ENCODE peak calls at places on chromosomes 5 and 9, in ten cellular contexts. C is AG04450; O is stimulated activated CD8-positive, alpha-beta memory T cell treated with anti-CD3 and anti-CD28 coated beads, Interleukin-12 subunit alpha, Interleukin-12 subunit beta, amount 100 ng/mL, for 1 hour; G is NCI-H345; L is effector CD4-positive, alpha-beta T cell; E is NCI-H748 treated with DMSO at 0.1 percent for 48 hours; D is GOT3; A is EH; Z is stimulated activated CD4-positive, alpha-beta T cell treated with anti-CD3 and anti-CD28 coated beads, TNF-alpha, amount 100 ng/mL, for 24 hours; B is stromal cell of bone marrow. H is an unnamed sample.

GRCh38 chr5:97181856-97182545 is 1.0 kb downstream of the RIOK2 start:
- DNase-seq in E (no peak), L (no peak), D (no peak), G (no peak), Z (no peak), C (no peak), A (peak; percentile 21), B (no peak), O (no peak), H (no peak)

GRCh38 chr9:34185778-34186551 is 7.1 kb downstream of the UBAP1 start:
- DNase-seq in E (no peak), C (peak; percentile 45), G (no peak), D (no peak), A (peak; percentile 93), O (no peak), Z (no peak), L (no peak), B (peak; percentile 96), H (no peak)

GRCh38 chr5:124193371-124193789 is 553.1 kb downstream of the ZNF608 start:
- DNase-seq in L (no peak), C (no peak), O (no peak), E (no peak), Z (no peak), G (no peak), D (no peak), B (peak; percentile 54), A (no peak), H (peak; percentile 2)

GRCh38 chr5:65072836-65073620 is 304.3 kb downstream of the CWC27 start:
- DNase-seq in D (no peak), E (no peak), O (no peak), C (no peak), G (peak; percentile 76), Z (no peak), L (no peak), A (peak; percentile 71), B (no peak), H (peak; percentile 73)

GRCh38 chr5:180135128-180135955 is 63.8 kb upstream of the RNF130 start:
- DNase-seq in E (no peak), G (no peak), A (peak; percentile 1), L (no peak), Z (no peak), O (no peak), D (peak; percentile 48), C (peak; percentile 24), B (peak; percentile 47), H (no peak)

GRCh38 chr9:89449261-89449671 is 48.6 kb downstream of the SEMA4D start:
- DNase-seq in B (no peak), E (no peak), C (no peak), D (no peak), O (no peak), A (no peak), L (no peak), G (no peak), Z (no peak), H (no peak)

GRCh38 chr5:14581891-14582796 is 552 bp downstream of the OTULINL start:
- DNase-seq in Z (peak; percentile 57), B (no peak), G (peak; percentile 71), C (no peak), O (peak; percentile 70), L (peak; percentile 81), A (peak; percentile 32), D (no peak), E (peak; percentile 76), H (peak; percentile 94)

GRCh38 chr5:173547579-173547978 is 68.9 kb downstream of the BOD1 start:
- DNase-seq in D (no peak), L (no peak), C (no peak), E (no peak), Z (no peak), A (peak; percentile 50), B (peak; percentile 8), O (no peak), G (no peak), H (no peak)

GRCh38 chr9:95305770-95306492 is 11.6 kb downstream of the FANCC start:
- DNase-seq in O (no peak), E (no peak), C (no peak), Z (no peak), G (no peak), D (no peak), A (peak; percentile 48), B (no peak), L (no peak), H (no peak)

H was measured in NCI-H1417.